ENCODE peak calls at places on chromosomes 3 and 15, in five cellular contexts. One of them, this sample, is unnamed.

GRCh38 chr3:141913150-141913811 is 36.8 kb downstream of the ATP1B3 start:
- DNase-seq in K562: peak
- DNase-seq in HepG2: peak
- DNase-seq in H1: no peak
- DNase-seq in GM12878: peak
- DNase-seq in this sample: peak

GRCh38 chr15:65414841-65415621 is 7.7 kb downstream of the IGDCC4 start:
- DNase-seq in GM12878: no peak
- DNase-seq in H1: peak
- DNase-seq in HepG2: peak
- DNase-seq in K562: no peak
- DNase-seq in this sample: peak

GRCh38 chr3:27483117-27484001 is 825 bp downstream of the SLC4A7 start:
- DNase-seq in GM12878: peak
- DNase-seq in H1: no peak
- DNase-seq in K562: peak
- DNase-seq in HepG2: peak
- DNase-seq in this sample: peak

GRCh38 chr15:66161108-66161507 is 92.4 kb downstream of the MEGF11 start:
- DNase-seq in K562: no peak
- DNase-seq in GM12878: no peak
- DNase-seq in H1: no peak
- DNase-seq in HepG2: no peak
- DNase-seq in this sample: no peak

GRCh38 chr15:48041454-48041853 is 79.3 kb upstream of the SLC24A5 start:
- DNase-seq in GM12878: no peak
- DNase-seq in K562: no peak
- DNase-seq in H1: no peak
- DNase-seq in HepG2: no peak
- DNase-seq in this sample: no peak

GRCh38 chr3:101252897-101253296 is 67.5 kb downstream of the IMPG2 start:
- DNase-seq in GM12878: no peak
- DNase-seq in H1: no peak
- DNase-seq in HepG2: no peak
- DNase-seq in K562: no peak
- DNase-seq in this sample: no peak

GRCh38 chr3:187291001-187291511 is 481 bp downstream of the MASP1 start:
- DNase-seq in GM12878: no peak
- DNase-seq in K562: no peak
- DNase-seq in H1: no peak
- DNase-seq in HepG2: no peak
- DNase-seq in this sample: no peak

GRCh38 chr3:48411041-48411588 is 18.8 kb downstream of the PLXNB1 start:
- DNase-seq in HepG2: no peak
- DNase-seq in GM12878: no peak
- DNase-seq in K562: no peak
- DNase-seq in H1: no peak
- DNase-seq in this sample: no peak

GRCh38 chr3:12473503-12473902 is 10.8 kb upstream of the TSEN2 start:
- DNase-seq in GM12878: no peak
- DNase-seq in K562: no peak
- DNase-seq in H1: no peak
- DNase-seq in HepG2: no peak
- DNase-seq in this sample: no peak

GRCh38 chr3:48563382-48563918 is at the start of gene UCN2:
- DNase-seq in HepG2: no peak
- DNase-seq in K562: no peak
- DNase-seq in GM12878: no peak
- DNase-seq in H1: no peak
- DNase-seq in this sample: no peak

GRCh38 chr3:143084856-143085731 is 34.5 kb upstream of the CHST2 start:
- DNase-seq in GM12878: peak
- DNase-seq in HepG2: no peak
- DNase-seq in K562: peak
- DNase-seq in H1: no peak
- DNase-seq in this sample: peak

GRCh38 chr15:64443747-64444621 is 16.4 kb upstream of the ZNF609 start:
- DNase-seq in K562: peak
- DNase-seq in H1: no peak
- DNase-seq in GM12878: no peak
- DNase-seq in HepG2: peak
- DNase-seq in this sample: peak

GRCh38 chr3:138042043-138042442 is 32.1 kb downstream of the CLDN18 start:
- DNase-seq in HepG2: no peak
- DNase-seq in K562: no peak
- DNase-seq in H1: no peak
- DNase-seq in GM12878: no peak
- DNase-seq in this sample: no peak

GRCh38 chr15:59543721-59544547 is 67.6 kb upstream of the GCNT3 start:
- DNase-seq in HepG2: no peak
- DNase-seq in H1: no peak
- DNase-seq in GM12878: peak
- DNase-seq in K562: peak
- DNase-seq in this sample: no peak

GRCh38 chr3:124277516-124277890 is 285.6 kb upstream of the ROPN1 start:
- DNase-seq in K562: no peak
- DNase-seq in GM12878: no peak
- DNase-seq in HepG2: no peak
- DNase-seq in H1: no peak
- DNase-seq in this sample: no peak

GRCh38 chr15:37109952-37110630 is 9.7 kb upstream of the MEIS2 start:
- DNase-seq in HepG2: no peak
- DNase-seq in H1: no peak
- DNase-seq in K562: no peak
- DNase-seq in GM12878: no peak
- DNase-seq in this sample: no peak

GRCh38 chr3:184593201-184593922 is 31.8 kb downstream of the EPHB3 start:
- DNase-seq in GM12878: no peak
- DNase-seq in H1: no peak
- DNase-seq in K562: no peak
- DNase-seq in HepG2: no peak
- DNase-seq in this sample: no peak

GRCh38 chr15:86115138-86115801 is 35.6 kb downstream of the AGBL1 start:
- DNase-seq in HepG2: no peak
- DNase-seq in H1: no peak
- DNase-seq in K562: no peak
- DNase-seq in GM12878: no peak
- DNase-seq in this sample: no peak

GRCh38 chr15:92647467-92648163 is 8.0 kb downstream of the FAM174B start:
- DNase-seq in GM12878: no peak
- DNase-seq in K562: no peak
- DNase-seq in HepG2: no peak
- DNase-seq in H1: peak
- DNase-seq in this sample: no peak

GRCh38 chr15:66841953-66842681 is 140.1 kb downstream of the SMAD6 start:
- DNase-seq in HepG2: peak
- DNase-seq in K562: peak
- DNase-seq in H1: no peak
- DNase-seq in GM12878: no peak
- DNase-seq in this sample: peak

GRCh38 chr15:60912984-60913697 is 316.0 kb downstream of the RORA start:
- DNase-seq in HepG2: no peak
- DNase-seq in K562: no peak
- DNase-seq in GM12878: no peak
- DNase-seq in H1: no peak
- DNase-seq in this sample: no peak

GRCh38 chr15:83733206-83733605 is 79.3 kb downstream of the ADAMTSL3 start:
- DNase-seq in H1: no peak
- DNase-seq in HepG2: no peak
- DNase-seq in K562: no peak
- DNase-seq in GM12878: no peak
- DNase-seq in this sample: peak

GRCh38 chr3:172859035-172859434 is 108.5 kb downstream of the ECT2 start:
- DNase-seq in H1: no peak
- DNase-seq in GM12878: no peak
- DNase-seq in K562: peak
- DNase-seq in HepG2: no peak
- DNase-seq in this sample: no peak

GRCh38 chr15:77421370-77421700 is 647 bp downstream of the HMG20A start:
- DNase-seq in H1: no peak
- DNase-seq in GM12878: no peak
- DNase-seq in K562: peak
- DNase-seq in HepG2: peak
- DNase-seq in this sample: peak

GRCh38 chr3:177589921-177590336 is 392.6 kb upstream of the TBL1XR1 start:
- DNase-seq in K562: no peak
- DNase-seq in HepG2: peak
- DNase-seq in H1: no peak
- DNase-seq in GM12878: no peak
- DNase-seq in this sample: peak

GRCh38 chr3:151146071-151146730 is 56.8 kb downstream of the GPR171 start:
- DNase-seq in H1: peak
- DNase-seq in K562: peak
- DNase-seq in HepG2: peak
- DNase-seq in GM12878: peak
- DNase-seq in this sample: peak

GRCh38 chr3:51384145-51384729 is 854 bp upstream of the MANF start:
- DNase-seq in GM12878: no peak
- DNase-seq in H1: no peak
- DNase-seq in K562: no peak
- DNase-seq in HepG2: no peak
- DNase-seq in this sample: no peak

GRCh38 chr15:34154725-34155204 is 52.9 kb downstream of the PGBD4 start:
- DNase-seq in K562: peak
- DNase-seq in GM12878: no peak
- DNase-seq in HepG2: no peak
- DNase-seq in H1: no peak
- DNase-seq in this sample: peak

GRCh38 chr15:80595391-80595790 is 99.7 kb upstream of the ABHD17C start:
- DNase-seq in GM12878: no peak
- DNase-seq in K562: no peak
- DNase-seq in H1: no peak
- DNase-seq in HepG2: peak
- DNase-seq in this sample: no peak

GRCh38 chr3:78941587-78941986 is 826.2 kb downstream of the ROBO1 start:
- DNase-seq in GM12878: no peak
- DNase-seq in HepG2: no peak
- DNase-seq in H1: no peak
- DNase-seq in K562: no peak
- DNase-seq in this sample: peak

GRCh38 chr3:52339612-52340011 is 23.5 kb downstream of the DNAH1 start:
- DNase-seq in H1: no peak
- DNase-seq in K562: peak
- DNase-seq in HepG2: peak
- DNase-seq in GM12878: peak
- DNase-seq in this sample: peak

GRCh38 chr3:194884649-194885315 is 199.1 kb downstream of the FAM43A start:
- DNase-seq in K562: no peak
- DNase-seq in H1: no peak
- DNase-seq in GM12878: no peak
- DNase-seq in HepG2: no peak
- DNase-seq in this sample: no peak

GRCh38 chr3:149971403-149972075 is 844 bp upstream of the PFN2 start:
- DNase-seq in H1: no peak
- DNase-seq in HepG2: peak
- DNase-seq in K562: peak
- DNase-seq in GM12878: no peak
- DNase-seq in this sample: peak

DNA sequence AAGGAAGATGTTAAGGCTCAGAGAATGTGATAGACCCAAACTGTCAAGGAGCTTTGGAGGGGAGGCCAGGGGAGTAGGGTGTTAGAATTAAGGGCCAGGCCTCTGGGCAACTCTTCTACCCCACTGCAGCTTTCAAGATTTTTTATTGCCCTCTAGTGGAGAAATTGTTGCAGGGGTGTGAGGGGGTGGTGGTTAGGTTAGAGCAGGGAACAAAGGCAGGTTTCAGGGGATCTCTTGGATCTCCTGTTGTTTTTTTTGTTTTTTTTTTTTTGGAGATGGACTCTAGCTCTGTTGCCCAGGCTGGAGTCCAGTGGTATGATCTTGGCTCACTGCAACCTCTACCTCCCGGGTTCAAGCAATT is 1.4 kb upstream of the SEC13 start:
- DNase-seq in K562: peak
- DNase-seq in GM12878: no peak
- DNase-seq in HepG2: no peak
- DNase-seq in H1: no peak
- DNase-seq in this sample: peak
- TF ChIP-seq KDM1A in K562: no peak
- TF ChIP-seq KDM1A in GM12878: no peak
- TF ChIP-seq KDM1A in HepG2: no peak
- TF ChIP-seq KDM1A in H1: no peak
- TF ChIP-seq KDM1A in this sample: no peak

DNA sequence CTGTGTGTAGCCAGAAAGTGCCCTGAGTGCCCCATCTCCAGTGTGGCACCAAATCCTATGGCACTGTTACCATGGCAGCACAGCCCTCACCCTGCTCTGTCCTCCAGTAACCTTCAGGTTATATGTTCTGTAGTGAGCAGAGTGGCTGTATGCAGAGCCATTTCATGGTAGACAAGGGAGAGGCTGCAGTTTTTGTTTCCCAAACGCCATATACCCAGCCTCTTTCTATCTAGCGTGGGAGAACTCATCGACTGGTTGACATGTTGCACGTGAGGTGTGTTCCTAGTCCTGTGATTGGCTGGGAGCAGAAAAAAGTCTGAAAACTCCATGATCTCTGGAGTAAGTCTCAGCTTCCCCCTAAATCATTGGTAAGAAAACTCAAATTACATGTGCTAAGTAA is 2.0 kb downstream of the SIDT1 start:
- DNase-seq in GM12878: no peak
- DNase-seq in K562: no peak
- DNase-seq in H1: no peak
- DNase-seq in HepG2: no peak
- DNase-seq in this sample: no peak
- TF ChIP-seq KDM1A in GM12878: no peak
- TF ChIP-seq KDM1A in K562: no peak
- TF ChIP-seq KDM1A in H1: no peak
- TF ChIP-seq KDM1A in HepG2: no peak
- TF ChIP-seq KDM1A in this sample: no peak

DNA sequence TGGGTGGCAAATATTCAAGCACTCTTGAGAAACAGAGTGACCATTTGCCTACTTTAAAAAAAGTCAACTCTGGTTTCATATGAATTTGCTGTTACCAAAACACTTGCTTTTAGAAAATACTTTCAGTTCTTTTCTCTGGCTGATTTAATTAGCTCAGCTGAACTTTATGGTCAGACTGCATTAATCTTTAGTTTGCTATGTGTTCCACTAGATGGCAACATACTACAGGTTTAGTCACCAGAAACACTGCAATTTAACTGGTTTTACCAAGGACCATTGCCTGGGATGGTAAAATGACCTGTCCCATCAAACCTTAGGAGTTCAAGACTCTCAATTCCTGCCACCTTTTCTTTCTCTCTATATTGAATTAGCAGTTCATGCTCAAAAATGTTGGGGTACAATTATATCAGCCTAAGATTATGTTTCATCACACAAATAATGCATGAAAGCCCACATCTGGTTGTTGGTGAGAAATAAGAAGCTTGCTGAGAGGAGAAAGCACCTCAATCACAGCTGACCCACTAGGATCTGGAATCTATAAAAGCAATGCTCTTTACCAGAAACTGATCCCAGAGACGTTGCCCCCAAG is 14.2 kb downstream of the EIF4E3 start:
- DNase-seq in K562: peak
- DNase-seq in H1: no peak
- DNase-seq in HepG2: peak
- DNase-seq in GM12878: peak
- DNase-seq in this sample: peak
- TF ChIP-seq KDM1A in K562: no peak
- TF ChIP-seq KDM1A in H1: no peak
- TF ChIP-seq KDM1A in HepG2: no peak
- TF ChIP-seq KDM1A in GM12878: no peak
- TF ChIP-seq KDM1A in this sample: no peak

GRCh38 chr3:129606522-129607390 is at the start of gene PLXND1:
- DNase-seq in HepG2: no peak
- DNase-seq in GM12878: no peak
- DNase-seq in H1: no peak
- DNase-seq in K562: peak
- DNase-seq in this sample: peak
- TF ChIP-seq KDM1A in HepG2: no peak
- TF ChIP-seq KDM1A in GM12878: no peak
- TF ChIP-seq KDM1A in H1: no peak
- TF ChIP-seq KDM1A in K562: no peak
- TF ChIP-seq KDM1A in this sample: no peak